ENCODE peak calls at places on chromosomes 3 and 15, in eight cellular contexts. D is HFF-Myc; M is upper lobe of right lung; J is WERI-Rb-1; X is spleen; Q is astrocyte of the spinal cord; I is cardiac muscle cell; T is CD8-positive, alpha-beta T cell. O is an unnamed sample.

GRCh38 chr3:65436580-65436979 is 602.1 kb downstream of the MAGI1 start:
- DNase-seq in D (no peak), M (no peak), J (peak), X (no peak), Q (peak), I (peak), T (no peak), O (no peak)

GRCh38 chr3:50068134-50068533 is 20.6 kb upstream of the RBM5 start:
- DNase-seq in D (no peak), M (no peak), J (no peak), X (no peak), Q (peak), I (no peak), T (no peak), O (peak)

GRCh38 chr15:91116379-91117067 is 16.5 kb downstream of the SV2B start:
- DNase-seq in D (no peak), M (no peak), J (no peak), X (no peak), Q (no peak), I (peak), T (no peak), O (no peak)

GRCh38 chr3:66029443-66029842 is 9.3 kb downstream of the MAGI1 start:
- DNase-seq in D (no peak), M (no peak), J (no peak), X (no peak), Q (no peak), I (no peak), T (no peak), O (no peak)

GRCh38 chr3:13600950-13601691 is 52.2 kb downstream of the FBLN2 start:
- DNase-seq in D (peak), M (no peak), J (peak), X (peak), Q (peak), I (peak), T (no peak), O (peak)

GRCh38 chr3:156050918-156051317 is 69.5 kb upstream of the KCNAB1 start:
- DNase-seq in D (peak), M (no peak), J (no peak), X (no peak), Q (no peak), I (no peak), T (no peak), O (no peak)

GRCh38 chr3:48607519-48607918 is 1.9 kb downstream of the UQCRC1 start:
- DNase-seq in D (no peak), M (no peak), J (peak), X (no peak), Q (no peak), I (no peak), T (no peak), O (no peak)

GRCh38 chr3:97942801-97943546 is 29.3 kb downstream of the RIOX2 start:
- DNase-seq in D (no peak), M (no peak), J (no peak), X (no peak), Q (peak), I (no peak), T (no peak), O (no peak)

GRCh38 chr3:126557761-126558160 is 971 bp downstream of the C3orf22 start:
- DNase-seq in D (no peak), M (no peak), J (no peak), X (peak), Q (no peak), I (no peak), T (peak), O (no peak)

GRCh38 chr3:97793415-97794019 is 28.3 kb upstream of the CRYBG3 start:
- DNase-seq in D (peak), M (no peak), J (no peak), X (no peak), Q (peak), I (peak), T (no peak), O (peak)

GRCh38 chr15:84034831-84035753 is 200.5 kb upstream of the GOLGA6L4 start:
- DNase-seq in D (peak), M (no peak), J (peak), X (no peak), Q (peak), I (peak), T (no peak), O (no peak)

GRCh38 chr15:68819451-68820204 is 1.1 kb downstream of the ANP32A start:
- DNase-seq in D (no peak), M (peak), J (peak), X (peak), Q (peak), I (peak), T (peak), O (no peak)

GRCh38 chr15:66472176-66472999 is 25.2 kb downstream of the SNAPC5 start:
- DNase-seq in D (peak), M (no peak), J (no peak), X (no peak), Q (peak), I (peak), T (peak), O (no peak)

GRCh38 chr3:172519740-172520139 is 3.5 kb downstream of the TNFSF10 start:
- DNase-seq in D (no peak), M (no peak), J (no peak), X (no peak), Q (no peak), I (no peak), T (no peak), O (no peak)

GRCh38 chr15:98794211-98794610 is 145.9 kb downstream of the IGF1R start:
- DNase-seq in D (no peak), M (no peak), J (no peak), X (no peak), Q (no peak), I (no peak), T (no peak), O (no peak)

GRCh38 chr3:67648229-67648628 is 6.2 kb downstream of the SUCLG2 start:
- DNase-seq in D (no peak), M (no peak), J (no peak), X (no peak), Q (no peak), I (no peak), T (no peak), O (no peak)

GRCh38 chr15:56208641-56209155 is 35.0 kb downstream of the RFX7 start:
- DNase-seq in D (no peak), M (no peak), J (no peak), X (no peak), Q (peak), I (no peak), T (no peak), O (no peak)

GRCh38 chr3:126361211-126361610 is 4.0 kb upstream of the KLF15 start:
- DNase-seq in D (no peak), M (peak), J (no peak), X (peak), Q (no peak), I (no peak), T (no peak), O (no peak)

DNA sequence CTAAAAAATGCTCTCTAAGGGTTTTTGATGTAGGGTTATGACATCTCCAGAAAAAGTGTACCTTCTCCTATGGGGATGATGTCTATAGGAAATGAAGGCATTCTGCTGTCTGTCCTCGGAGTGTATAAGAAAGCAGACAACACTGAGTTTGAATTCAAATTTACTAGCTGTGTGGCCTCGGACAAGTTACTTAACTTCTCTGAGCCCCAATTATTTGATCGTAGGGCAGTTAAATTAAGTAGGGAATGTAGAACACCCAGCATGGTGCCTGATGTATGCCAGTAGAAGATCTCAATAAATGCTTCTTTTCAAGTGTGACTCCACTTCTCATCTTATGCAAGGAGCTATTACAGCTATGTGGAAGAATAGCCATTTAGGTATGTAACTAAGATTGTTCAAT is 184.6 kb downstream of the CPNE4 start:
- DNase-seq in D (no peak), M (no peak), J (no peak), X (no peak), Q (no peak), I (no peak), T (no peak), O (no peak)
- TF ChIP-seq CTCF in D (no peak), M (no peak), J (no peak), X (no peak), Q (no peak), I (no peak), T (no peak), O (no peak)

GRCh38 chr3:196632033-196632751 is 7.3 kb upstream of the NRROS start:
- DNase-seq in D (no peak), M (peak), J (peak), X (peak), Q (peak), I (peak), T (peak), O (no peak)
- TF ChIP-seq CTCF in D (peak), M (peak), J (peak), X (peak), Q (peak), I (peak), T (no peak), O (peak)

DNA sequence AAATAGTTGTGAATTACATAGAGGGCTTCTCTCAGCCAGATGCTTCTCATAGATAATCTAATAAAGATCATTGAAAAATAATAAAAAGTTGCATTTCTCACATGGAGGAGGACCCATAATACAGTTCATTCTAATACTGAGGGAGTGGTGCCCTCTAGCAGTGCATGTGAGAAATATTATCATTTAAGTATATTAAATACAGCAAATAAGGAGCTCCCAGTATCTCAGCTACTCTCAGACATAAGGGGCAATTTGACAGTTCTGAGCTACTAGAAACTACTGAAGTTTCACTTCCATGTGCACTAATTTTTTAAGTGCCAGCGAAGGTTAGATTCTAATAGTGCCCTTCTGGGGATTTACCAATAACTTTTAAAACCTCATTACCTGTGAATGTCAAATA is 188.3 kb downstream of the IL5RA start:
- DNase-seq in D (no peak), M (no peak), J (no peak), X (no peak), Q (peak), I (peak), T (no peak), O (no peak)
- TF ChIP-seq CTCF in D (no peak), M (peak), J (no peak), X (no peak), Q (peak), I (peak), T (no peak), O (no peak)

GRCh38 chr15:92316586-92317295 is 76.9 kb upstream of the ST8SIA2 start:
- DNase-seq in D (no peak), M (no peak), J (peak), X (no peak), Q (no peak), I (no peak), T (no peak), O (no peak)

GRCh38 chr15:92315595-92316211 is 78.0 kb upstream of the ST8SIA2 start:
- DNase-seq in D (no peak), M (no peak), J (no peak), X (no peak), Q (no peak), I (peak), T (no peak), O (no peak)

GRCh38 chr15:92315144-92315543 is 78.5 kb upstream of the ST8SIA2 start:
- DNase-seq in D (no peak), M (no peak), J (no peak), X (no peak), Q (no peak), I (no peak), T (no peak), O (no peak)
- TF ChIP-seq CTCF in D (no peak), M (no peak), J (no peak), X (no peak), Q (no peak), I (no peak), T (no peak), O (no peak)

GRCh38 chr15:76418352-76419140 is 82.0 kb downstream of the ISL2 start:
- DNase-seq in D (no peak), M (no peak), J (no peak), X (no peak), Q (no peak), I (no peak), T (no peak), O (no peak)
- TF ChIP-seq CTCF in D (no peak), M (no peak), J (no peak), X (no peak), Q (no peak), I (no peak), T (no peak), O (no peak)

GRCh38 chr15:29812384-29812694 is 9.9 kb downstream of the TJP1 start:
- DNase-seq in D (no peak), M (no peak), J (no peak), X (no peak), Q (peak), I (no peak), T (no peak), O (no peak)
- TF ChIP-seq CTCF in D (no peak), M (no peak), J (no peak), X (no peak), Q (no peak), I (no peak), T (no peak), O (no peak)

GRCh38 chr15:51111061-51111460 is 16.4 kb upstream of the TNFAIP8L3 start:
- DNase-seq in D (no peak), M (no peak), J (no peak), X (no peak), Q (no peak), I (no peak), T (no peak), O (no peak)

GRCh38 chr15:51107612-51108011 is 12.9 kb upstream of the TNFAIP8L3 start:
- DNase-seq in D (no peak), M (no peak), J (no peak), X (no peak), Q (no peak), I (no peak), T (no peak), O (no peak)

GRCh38 chr15:51110171-51110570 is 15.5 kb upstream of the TNFAIP8L3 start:
- DNase-seq in D (no peak), M (no peak), J (no peak), X (no peak), Q (no peak), I (no peak), T (no peak), O (no peak)

GRCh38 chr15:51112078-51112477 is 17.4 kb upstream of the TNFAIP8L3 start:
- DNase-seq in D (no peak), M (no peak), J (no peak), X (no peak), Q (no peak), I (no peak), T (no peak), O (no peak)

DNA sequence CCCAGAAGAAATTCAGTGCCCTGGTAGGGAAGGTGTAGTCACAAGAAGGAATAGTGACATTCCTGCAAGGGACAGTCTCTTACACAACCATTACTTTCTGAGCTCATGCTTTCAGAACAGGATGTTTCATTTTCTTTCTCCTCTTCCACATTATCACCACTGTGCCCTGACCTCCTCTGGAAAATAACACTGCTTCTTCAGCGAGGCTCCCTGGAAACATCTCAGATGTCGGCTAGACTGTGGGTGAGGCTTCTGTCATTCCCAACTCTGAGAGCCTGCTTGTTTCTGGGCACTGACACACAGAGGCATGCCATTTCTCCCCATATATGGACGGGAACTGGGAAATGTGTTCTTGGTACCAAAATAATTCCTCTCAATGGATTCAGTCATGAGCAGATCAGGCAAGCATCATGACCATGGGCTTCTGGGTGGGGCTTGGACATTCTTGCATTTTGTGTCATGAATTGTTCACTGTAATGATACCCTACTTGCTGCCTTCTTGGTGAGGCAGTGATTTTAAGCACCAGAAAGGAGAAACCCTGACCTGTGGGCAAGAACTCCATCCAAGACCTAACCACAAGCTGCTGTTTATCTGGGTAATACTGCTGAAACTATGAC is 14.3 kb upstream of the TNFAIP8L3 start:
- DNase-seq in D (no peak), M (no peak), J (no peak), X (no peak), Q (peak), I (peak), T (no peak), O (peak)
- TF ChIP-seq CTCF in D (no peak), M (no peak), J (no peak), X (no peak), Q (no peak), I (no peak), T (no peak), O (no peak)

DNA sequence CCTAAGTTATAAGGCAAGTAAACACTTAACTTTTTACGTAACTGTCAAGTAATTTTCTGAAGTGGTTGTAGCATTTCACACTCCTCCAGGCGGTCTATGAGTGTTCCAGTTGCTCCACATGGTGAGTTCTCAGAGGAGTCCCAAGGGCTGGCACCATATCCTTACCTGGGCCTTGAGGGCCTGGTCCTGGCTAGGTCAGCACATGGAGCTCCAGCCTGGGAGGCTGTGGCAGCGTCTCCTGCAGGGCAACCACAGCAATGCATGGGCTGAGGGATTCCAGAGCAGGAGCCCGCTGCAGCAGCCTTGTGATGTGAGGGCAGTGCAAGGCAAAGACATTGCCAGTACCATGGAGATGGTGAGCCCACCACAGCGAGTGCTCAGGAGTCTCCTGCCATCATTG is 32.2 kb upstream of the LYZL4 start:
- DNase-seq in D (no peak), M (no peak), J (peak), X (no peak), Q (no peak), I (no peak), T (no peak), O (no peak)
- TF ChIP-seq CTCF in D (peak), M (peak), J (peak), X (no peak), Q (peak), I (peak), T (no peak), O (peak)

O was measured in AG09309.